ENCODE peak calls at places on chromosomes 13 and 19, in eight cellular contexts. Q is fibroblast of gingiva; S is stimulated activated CD4-positive, alpha-beta T cell treated with anti-CD3 and anti-CD28 coated beads, Interleukin-1b, Interleukin-23, amount 100 ng/mL, for 1 hour; K is stimulated activated naive CD8-positive, alpha-beta T cell treated with anti-CD3 and anti-CD28 coated beads, Interleukin-15, Interleukin-2, amounts not matched to agents 100 U/mL and 50 U/mL, for 24 hours; Z is HuH-7.5; I is amygdala; B is M059J; J is midbrain. W is an unnamed sample.

GRCh38 chr19:23542562-23542961 is 144.4 kb downstream of the ZNF675 start:
- DNase-seq in S (no peak), Z (no peak), B (peak; percentile 43), I (no peak), Q (no peak), J (no peak), K (no peak), W (no peak)

GRCh38 chr13:64688893-64689677 is 2541.1 kb downstream of the PCDH9 start:
- DNase-seq in B (no peak), S (no peak), I (no peak), Q (no peak), Z (no peak), K (no peak), J (no peak), W (peak; percentile 89)

GRCh38 chr13:111508164-111508870 is 187.9 kb downstream of the TEX29 start:
- DNase-seq in S (no peak), Z (no peak), B (no peak), Q (no peak), I (no peak), J (no peak), K (no peak), W (no peak)

GRCh38 chr19:58296086-58296485 is 9.1 kb upstream of the ERVK3-1 start:
- DNase-seq in I (no peak), S (no peak), J (no peak), Q (no peak), B (no peak), K (no peak), Z (no peak), W (no peak)

GRCh38 chr19:17703823-17704463 is 15.3 kb upstream of the MAP1S start:
- DNase-seq in S (peak; percentile 63), K (peak; percentile 85), I (peak; percentile 67), J (peak; percentile 57), B (no peak), Z (no peak), Q (peak; percentile 13), W (peak; percentile 56)

GRCh38 chr13:21964686-21965085 is 293.8 kb downstream of the FGF9 start:
- DNase-seq in K (no peak), I (no peak), Z (no peak), Q (no peak), B (no peak), J (no peak), S (no peak), W (no peak)

GRCh38 chr13:52868190-52868589 is 19.8 kb upstream of the PCDH8 start:
- DNase-seq in I (no peak), Z (no peak), K (no peak), B (no peak), J (no peak), S (no peak), Q (no peak), W (no peak)

GRCh38 chr19:50797429-50798115 is 7.4 kb downstream of the ACP4 start:
- DNase-seq in K (no peak), I (no peak), B (no peak), J (no peak), S (no peak), Z (no peak), Q (no peak), W (no peak)

GRCh38 chr13:102726430-102726829 is 31.6 kb upstream of the METTL21C start:
- DNase-seq in S (no peak), B (peak; percentile 32), Q (peak; percentile 5), I (no peak), J (no peak), Z (no peak), K (no peak), W (peak; percentile 28)

GRCh38 chr13:54241719-54242118 is 1213.1 kb downstream of the OLFM4 start:
- DNase-seq in B (no peak), I (no peak), Q (no peak), Z (no peak), K (no peak), S (no peak), J (no peak), W (no peak)

GRCh38 chr13:102846261-102847015 is 606 bp downstream of the ERCC5 start:
- DNase-seq in I (peak; percentile 26), S (no peak), Z (no peak), B (peak; percentile 40), J (peak; percentile 35), K (peak; percentile 57), Q (peak; percentile 32), W (peak; percentile 67)

GRCh38 chr13:95243207-95243606 is 58.0 kb downstream of the ABCC4 start:
- DNase-seq in B (no peak), Q (no peak), I (peak; percentile 18), K (no peak), Z (no peak), S (no peak), J (no peak), W (no peak)

W was measured in ELR.